ENCODE peak calls at places on chromosome X, in seven cellular contexts. J, O, X, I, T, F and U are unnamed samples.

GRCh38 chrX:30875957-30876356 is 13.1 kb downstream of the TAB3 start:
- ATAC-seq in J (peak), O (peak), X (no peak), I (no peak), T (no peak), F (no peak), U (no peak)

GRCh38 chrX:48711929-48712505 is 15.5 kb downstream of the SUV39H1 start:
- ATAC-seq in J (no peak), O (peak), X (no peak), I (no peak), T (no peak), F (no peak), U (no peak)

GRCh38 chrX:15349046-15349445 is 13.7 kb upstream of the PIGA start:
- ATAC-seq in J (peak), O (peak), X (peak), I (peak), T (peak), F (peak), U (peak)

GRCh38 chrX:39725928-39726619 is 371.7 kb downstream of the BCOR start:
- ATAC-seq in J (no peak), O (no peak), X (no peak), I (no peak), T (no peak), F (no peak), U (peak)

GRCh38 chrX:106933538-106933961 is 13.3 kb downstream of the CLDN2 start:
- ATAC-seq in J (peak), O (peak), X (no peak), I (no peak), T (no peak), F (no peak), U (no peak)

GRCh38 chrX:77785746-77786548 is at the start of gene ATRX:
- ATAC-seq in J (peak), O (peak), X (peak), I (peak), T (peak), F (peak), U (peak)

GRCh38 chrX:53262918-53263394 is 18.4 kb downstream of the IQSEC2 start:
- ATAC-seq in J (peak), O (no peak), X (peak), I (peak), T (no peak), F (no peak), U (peak)

GRCh38 chrX:120514236-120514635 is 45.1 kb upstream of the LAMP2 start:
- ATAC-seq in J (peak), O (peak), X (peak), I (no peak), T (peak), F (peak), U (no peak)

GRCh38 chrX:72105436-72105835 is 26.3 kb downstream of the RTL5 start:
- ATAC-seq in J (no peak), O (no peak), X (no peak), I (no peak), T (no peak), F (peak), U (no peak)

GRCh38 chrX:14010566-14010965 is 19.1 kb downstream of the GEMIN8 start:
- ATAC-seq in J (no peak), O (no peak), X (no peak), I (no peak), T (no peak), F (no peak), U (no peak)

GRCh38 chrX:13473666-13474516 is 95.5 kb upstream of the EGFL6 start:
- ATAC-seq in J (no peak), O (no peak), X (no peak), I (no peak), T (no peak), F (peak), U (no peak)

GRCh38 chrX:3143043-3143799 is 102.0 kb downstream of the ARSF start:
- ATAC-seq in J (peak), O (peak), X (peak), I (no peak), T (no peak), F (no peak), U (no peak)

GRCh38 chrX:55546956-55547355 is 57.3 kb upstream of the USP51 start:
- ATAC-seq in J (no peak), O (no peak), X (no peak), I (no peak), T (no peak), F (no peak), U (no peak)

GRCh38 chrX:70973221-70973620 is 42.3 kb upstream of the SLC7A3 start:
- ATAC-seq in J (no peak), O (no peak), X (no peak), I (no peak), T (no peak), F (no peak), U (no peak)

GRCh38 chrX:2767631-2768455 is 16.0 kb downstream of the XG start:
- ATAC-seq in J (peak), O (peak), X (peak), I (peak), T (peak), F (no peak), U (peak)

GRCh38 chrX:150049647-150050046 is 111.4 kb upstream of the EOLA2 start:
- ATAC-seq in J (no peak), O (no peak), X (no peak), I (no peak), T (no peak), F (no peak), U (no peak)

GRCh38 chrX:55640854-55641253 is 17.7 kb downstream of the FOXR2 start:
- ATAC-seq in J (no peak), O (no peak), X (no peak), I (no peak), T (no peak), F (peak), U (no peak)

GRCh38 chrX:152079768-152080167 is 58.6 kb downstream of the MAGEA10 start:
- ATAC-seq in J (no peak), O (no peak), X (no peak), I (no peak), T (no peak), F (no peak), U (no peak)

GRCh38 chrX:115573172-115573571 is 12.2 kb downstream of the PLS3 start:
- ATAC-seq in J (no peak), O (no peak), X (no peak), I (no peak), T (no peak), F (no peak), U (no peak)

GRCh38 chrX:47658684-47659515 is at the start of gene UXT:
- ATAC-seq in J (peak), O (peak), X (peak), I (peak), T (peak), F (peak), U (peak)
- TF ChIP-seq POLR2AphosphoS5 in J (peak), O (peak), X (peak), I (peak), T (peak), F (peak), U (peak)

DNA sequence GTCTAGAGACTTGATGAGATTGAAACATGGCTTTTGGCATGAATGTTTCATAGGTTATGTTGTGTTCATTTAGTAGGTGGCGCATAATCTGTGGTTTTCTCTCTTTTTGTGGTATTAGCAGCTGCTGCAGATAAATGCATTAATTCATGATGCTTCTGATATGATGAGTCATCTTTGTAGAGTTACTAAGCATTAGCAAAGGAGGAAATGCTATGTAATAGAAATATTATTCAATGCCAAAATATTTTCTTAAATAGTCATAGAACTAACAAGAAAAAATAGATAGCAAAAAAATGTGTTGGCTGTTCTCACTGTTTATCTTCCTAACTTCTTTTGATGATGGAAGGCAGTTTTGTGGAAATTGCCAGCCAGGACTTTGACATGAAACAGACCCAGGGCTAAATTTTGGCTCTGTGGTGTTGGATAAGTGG is 3.6 kb downstream of the ZXDB start:
- ATAC-seq in J (no peak), O (no peak), X (no peak), I (no peak), T (no peak), F (peak), U (no peak)
- TF ChIP-seq POLR2AphosphoS5 in J (no peak), O (no peak), X (no peak), I (no peak), T (no peak), F (no peak), U (peak)

GRCh38 chrX:153973127-153974002 is 811 bp downstream of the TMEM187 start:
- ATAC-seq in J (no peak), O (no peak), X (no peak), I (no peak), T (no peak), F (no peak), U (no peak)
- TF ChIP-seq POLR2AphosphoS5 in J (no peak), O (no peak), X (no peak), I (no peak), T (no peak), F (no peak), U (no peak)

GRCh38 chrX:20015945-20016617 is 25.2 kb upstream of the BCLAF3 start:
- ATAC-seq in J (no peak), O (no peak), X (no peak), I (no peak), T (no peak), F (no peak), U (no peak)
- TF ChIP-seq POLR2AphosphoS5 in J (no peak), O (no peak), X (no peak), I (no peak), T (no peak), F (no peak), U (no peak)

GRCh38 chrX:109995155-109995554 is 7.8 kb upstream of the TMEM164 start:
- ATAC-seq in J (no peak), O (no peak), X (no peak), I (no peak), T (no peak), F (no peak), U (no peak)

GRCh38 chrX:110001702-110002299 is 1.1 kb upstream of the TMEM164 start:
- ATAC-seq in J (peak), O (no peak), X (peak), I (no peak), T (no peak), F (no peak), U (no peak)

GRCh38 chrX:110000000-110000399 is 2.9 kb upstream of the TMEM164 start:
- ATAC-seq in J (no peak), O (no peak), X (no peak), I (no peak), T (no peak), F (no peak), U (no peak)

GRCh38 chrX:110000854-110001701 is 1.8 kb upstream of the TMEM164 start:
- ATAC-seq in J (no peak), O (no peak), X (peak), I (no peak), T (no peak), F (no peak), U (no peak)

GRCh38 chrX:109997786-109998452 is 5.0 kb upstream of the TMEM164 start:
- ATAC-seq in J (no peak), O (no peak), X (no peak), I (no peak), T (no peak), F (no peak), U (no peak)
- TF ChIP-seq POLR2AphosphoS5 in J (no peak), O (no peak), X (no peak), I (no peak), T (no peak), F (no peak), U (no peak)

GRCh38 chrX:41145920-41146608 is 60.8 kb downstream of the USP9X start:
- ATAC-seq in J (peak), O (no peak), X (no peak), I (no peak), T (no peak), F (no peak), U (no peak)
- TF ChIP-seq POLR2AphosphoS5 in J (no peak), O (no peak), X (no peak), I (no peak), T (no peak), F (no peak), U (no peak)

GRCh38 chrX:129661369-129661768 is 6.6 kb upstream of the APLN start:
- ATAC-seq in J (no peak), O (no peak), X (no peak), I (no peak), T (no peak), F (no peak), U (no peak)
- TF ChIP-seq POLR2AphosphoS5 in J (no peak), O (no peak), X (no peak), I (no peak), T (no peak), F (no peak), U (no peak)

GRCh38 chrX:46837543-46838481 is 969 bp downstream of the RP2 start:
- ATAC-seq in J (no peak), O (no peak), X (no peak), I (no peak), T (no peak), F (peak), U (no peak)
- TF ChIP-seq POLR2AphosphoS5 in J (no peak), O (no peak), X (no peak), I (no peak), T (no peak), F (no peak), U (no peak)